ENCODE peak calls at places on chromosomes 3 and 15, in ten cellular contexts. One of them, this sample, is unnamed.

GRCh38 chr15:90019611-90020010 is 18.5 kb downstream of the ZNF710 start:
- DNase-seq in activated naive CD4-positive, alpha-beta T cell treated with anti-CD3 and anti-CD28 coated beads, Interleukin-2, amount 10 ng/mL, durations not matched to agents 7 days and 5 days: no peak
- DNase-seq in right lobe of liver: no peak
- DNase-seq in GM20000: no peak
- DNase-seq in anterior cingulate cortex: no peak
- DNase-seq in amygdala: no peak
- DNase-seq in stimulated activated CD8-positive, alpha-beta memory T cell treated with anti-CD3 and anti-CD28 coated beads, Interleukin-15, amount 100 ng/mL, for 4 hours: no peak
- DNase-seq in mesenteric fat pad: peak
- DNase-seq in kidney epithelial cell: no peak
- DNase-seq in Calu3: no peak
- DNase-seq in this sample: no peak

GRCh38 chr3:4580346-4581019 is 87.3 kb downstream of the ITPR1 start:
- DNase-seq in kidney epithelial cell: no peak
- DNase-seq in Calu3: no peak
- DNase-seq in stimulated activated CD8-positive, alpha-beta memory T cell treated with anti-CD3 and anti-CD28 coated beads, Interleukin-15, amount 100 ng/mL, for 4 hours: no peak
- DNase-seq in anterior cingulate cortex: no peak
- DNase-seq in amygdala: no peak
- DNase-seq in right lobe of liver: no peak
- DNase-seq in mesenteric fat pad: no peak
- DNase-seq in activated naive CD4-positive, alpha-beta T cell treated with anti-CD3 and anti-CD28 coated beads, Interleukin-2, amount 10 ng/mL, durations not matched to agents 7 days and 5 days: no peak
- DNase-seq in GM20000: no peak
- DNase-seq in this sample: no peak

GRCh38 chr3:48507256-48508061 is 3.5 kb upstream of the SHISA5 start:
- DNase-seq in Calu3: peak
- DNase-seq in mesenteric fat pad: no peak
- DNase-seq in right lobe of liver: peak
- DNase-seq in GM20000: peak
- DNase-seq in activated naive CD4-positive, alpha-beta T cell treated with anti-CD3 and anti-CD28 coated beads, Interleukin-2, amount 10 ng/mL, durations not matched to agents 7 days and 5 days: peak
- DNase-seq in kidney epithelial cell: peak
- DNase-seq in anterior cingulate cortex: peak
- DNase-seq in stimulated activated CD8-positive, alpha-beta memory T cell treated with anti-CD3 and anti-CD28 coated beads, Interleukin-15, amount 100 ng/mL, for 4 hours: peak
- DNase-seq in amygdala: no peak
- DNase-seq in this sample: peak

GRCh38 chr15:83764201-83764839 is 110.4 kb downstream of the ADAMTSL3 start:
- DNase-seq in Calu3: no peak
- DNase-seq in right lobe of liver: no peak
- DNase-seq in amygdala: no peak
- DNase-seq in stimulated activated CD8-positive, alpha-beta memory T cell treated with anti-CD3 and anti-CD28 coated beads, Interleukin-15, amount 100 ng/mL, for 4 hours: no peak
- DNase-seq in anterior cingulate cortex: peak
- DNase-seq in kidney epithelial cell: no peak
- DNase-seq in GM20000: no peak
- DNase-seq in mesenteric fat pad: no peak
- DNase-seq in activated naive CD4-positive, alpha-beta T cell treated with anti-CD3 and anti-CD28 coated beads, Interleukin-2, amount 10 ng/mL, durations not matched to agents 7 days and 5 days: no peak
- DNase-seq in this sample: no peak

GRCh38 chr3:67461667-67462142 is 192.7 kb downstream of the SUCLG2 start:
- DNase-seq in stimulated activated CD8-positive, alpha-beta memory T cell treated with anti-CD3 and anti-CD28 coated beads, Interleukin-15, amount 100 ng/mL, for 4 hours: no peak
- DNase-seq in mesenteric fat pad: no peak
- DNase-seq in activated naive CD4-positive, alpha-beta T cell treated with anti-CD3 and anti-CD28 coated beads, Interleukin-2, amount 10 ng/mL, durations not matched to agents 7 days and 5 days: no peak
- DNase-seq in right lobe of liver: no peak
- DNase-seq in amygdala: no peak
- DNase-seq in kidney epithelial cell: no peak
- DNase-seq in Calu3: no peak
- DNase-seq in GM20000: no peak
- DNase-seq in anterior cingulate cortex: no peak
- DNase-seq in this sample: no peak

GRCh38 chr3:116440196-116440595 is 5.1 kb downstream of the LSAMP start:
- DNase-seq in stimulated activated CD8-positive, alpha-beta memory T cell treated with anti-CD3 and anti-CD28 coated beads, Interleukin-15, amount 100 ng/mL, for 4 hours: no peak
- DNase-seq in kidney epithelial cell: peak
- DNase-seq in anterior cingulate cortex: no peak
- DNase-seq in amygdala: no peak
- DNase-seq in GM20000: no peak
- DNase-seq in mesenteric fat pad: no peak
- DNase-seq in Calu3: no peak
- DNase-seq in right lobe of liver: no peak
- DNase-seq in activated naive CD4-positive, alpha-beta T cell treated with anti-CD3 and anti-CD28 coated beads, Interleukin-2, amount 10 ng/mL, durations not matched to agents 7 days and 5 days: no peak
- DNase-seq in this sample: no peak

GRCh38 chr3:165642761-165643432 is 194.3 kb downstream of the BCHE start:
- DNase-seq in Calu3: peak
- DNase-seq in kidney epithelial cell: peak
- DNase-seq in activated naive CD4-positive, alpha-beta T cell treated with anti-CD3 and anti-CD28 coated beads, Interleukin-2, amount 10 ng/mL, durations not matched to agents 7 days and 5 days: no peak
- DNase-seq in GM20000: no peak
- DNase-seq in anterior cingulate cortex: no peak
- DNase-seq in stimulated activated CD8-positive, alpha-beta memory T cell treated with anti-CD3 and anti-CD28 coated beads, Interleukin-15, amount 100 ng/mL, for 4 hours: no peak
- DNase-seq in right lobe of liver: no peak
- DNase-seq in amygdala: no peak
- DNase-seq in mesenteric fat pad: no peak
- DNase-seq in this sample: no peak

GRCh38 chr3:48565591-48566400 is 2.2 kb upstream of the UCN2 start:
- DNase-seq in amygdala: no peak
- DNase-seq in right lobe of liver: no peak
- DNase-seq in Calu3: peak
- DNase-seq in GM20000: no peak
- DNase-seq in kidney epithelial cell: no peak
- DNase-seq in mesenteric fat pad: no peak
- DNase-seq in activated naive CD4-positive, alpha-beta T cell treated with anti-CD3 and anti-CD28 coated beads, Interleukin-2, amount 10 ng/mL, durations not matched to agents 7 days and 5 days: peak
- DNase-seq in stimulated activated CD8-positive, alpha-beta memory T cell treated with anti-CD3 and anti-CD28 coated beads, Interleukin-15, amount 100 ng/mL, for 4 hours: no peak
- DNase-seq in anterior cingulate cortex: no peak
- DNase-seq in this sample: no peak

GRCh38 chr3:58471025-58471887 is 20.6 kb upstream of the KCTD6 start:
- DNase-seq in GM20000: peak
- DNase-seq in stimulated activated CD8-positive, alpha-beta memory T cell treated with anti-CD3 and anti-CD28 coated beads, Interleukin-15, amount 100 ng/mL, for 4 hours: no peak
- DNase-seq in kidney epithelial cell: peak
- DNase-seq in Calu3: peak
- DNase-seq in activated naive CD4-positive, alpha-beta T cell treated with anti-CD3 and anti-CD28 coated beads, Interleukin-2, amount 10 ng/mL, durations not matched to agents 7 days and 5 days: peak
- DNase-seq in mesenteric fat pad: no peak
- DNase-seq in amygdala: no peak
- DNase-seq in anterior cingulate cortex: no peak
- DNase-seq in right lobe of liver: peak
- DNase-seq in this sample: no peak

GRCh38 chr3:177057768-177058167 is 139.5 kb downstream of the TBL1XR1 start:
- DNase-seq in GM20000: peak
- DNase-seq in anterior cingulate cortex: no peak
- DNase-seq in stimulated activated CD8-positive, alpha-beta memory T cell treated with anti-CD3 and anti-CD28 coated beads, Interleukin-15, amount 100 ng/mL, for 4 hours: no peak
- DNase-seq in kidney epithelial cell: no peak
- DNase-seq in right lobe of liver: no peak
- DNase-seq in mesenteric fat pad: no peak
- DNase-seq in activated naive CD4-positive, alpha-beta T cell treated with anti-CD3 and anti-CD28 coated beads, Interleukin-2, amount 10 ng/mL, durations not matched to agents 7 days and 5 days: peak
- DNase-seq in amygdala: no peak
- DNase-seq in Calu3: no peak
- DNase-seq in this sample: peak

GRCh38 chr3:120879401-120879800 is 28.6 kb upstream of the STXBP5L start:
- DNase-seq in stimulated activated CD8-positive, alpha-beta memory T cell treated with anti-CD3 and anti-CD28 coated beads, Interleukin-15, amount 100 ng/mL, for 4 hours: no peak
- DNase-seq in right lobe of liver: no peak
- DNase-seq in Calu3: no peak
- DNase-seq in amygdala: no peak
- DNase-seq in GM20000: no peak
- DNase-seq in kidney epithelial cell: no peak
- DNase-seq in mesenteric fat pad: no peak
- DNase-seq in anterior cingulate cortex: no peak
- DNase-seq in activated naive CD4-positive, alpha-beta T cell treated with anti-CD3 and anti-CD28 coated beads, Interleukin-2, amount 10 ng/mL, durations not matched to agents 7 days and 5 days: no peak
- DNase-seq in this sample: no peak

GRCh38 chr3:66037330-66037985 is 1.3 kb downstream of the MAGI1 start:
- DNase-seq in anterior cingulate cortex: peak
- DNase-seq in amygdala: no peak
- DNase-seq in mesenteric fat pad: no peak
- DNase-seq in GM20000: peak
- DNase-seq in activated naive CD4-positive, alpha-beta T cell treated with anti-CD3 and anti-CD28 coated beads, Interleukin-2, amount 10 ng/mL, durations not matched to agents 7 days and 5 days: no peak
- DNase-seq in kidney epithelial cell: no peak
- DNase-seq in right lobe of liver: peak
- DNase-seq in Calu3: peak
- DNase-seq in stimulated activated CD8-positive, alpha-beta memory T cell treated with anti-CD3 and anti-CD28 coated beads, Interleukin-15, amount 100 ng/mL, for 4 hours: no peak
- DNase-seq in this sample: no peak

GRCh38 chr3:36991923-36992805 is 767 bp downstream of the EPM2AIP1 start:
- DNase-seq in GM20000: no peak
- DNase-seq in right lobe of liver: no peak
- DNase-seq in amygdala: no peak
- DNase-seq in stimulated activated CD8-positive, alpha-beta memory T cell treated with anti-CD3 and anti-CD28 coated beads, Interleukin-15, amount 100 ng/mL, for 4 hours: no peak
- DNase-seq in mesenteric fat pad: no peak
- DNase-seq in Calu3: no peak
- DNase-seq in kidney epithelial cell: peak
- DNase-seq in activated naive CD4-positive, alpha-beta T cell treated with anti-CD3 and anti-CD28 coated beads, Interleukin-2, amount 10 ng/mL, durations not matched to agents 7 days and 5 days: peak
- DNase-seq in anterior cingulate cortex: no peak
- DNase-seq in this sample: no peak

This sample was measured in GM12892.